ENCODE peak calls at places on chromosomes 4 and X, in ten cellular contexts. Y is H54; O is germinal center; P is activated CD8-positive, alpha-beta memory T cell treated with anti-CD3 and anti-CD28 coated beads, Interleukin-2, amount 10 ng/mL, durations not matched to agents 7 days and 5 days; Q is epithelial cell of esophagus; T is stimulated activated CD4-positive, alpha-beta T cell treated with anti-CD3 and anti-CD28 coated beads, Interleukin-4, amount 100 ng/mL, for 4 hours; K is NCI-H2029; V is astrocyte of the spinal cord; R is NCI-H1092 treated with DMSO at 0.1 percent for 48 hours; A is lower leg skin. N is an unnamed sample.

GRCh38 chrX:22365460-22365859 is 92.7 kb downstream of the CBLL2 start:
- DNase-seq in K (no peak), O (no peak), R (no peak), P (no peak), Y (no peak), A (no peak), V (peak), T (no peak), Q (peak), N (no peak)

GRCh38 chr4:1767770-1768366 is 25.2 kb upstream of the FGFR3 start:
- DNase-seq in R (no peak), A (no peak), Q (peak), K (no peak), V (peak), T (peak), O (peak), P (no peak), Y (no peak), N (no peak)

GRCh38 chr4:168483786-168484185 is 3.5 kb upstream of the DDX60L start:
- DNase-seq in Y (no peak), O (no peak), R (no peak), Q (no peak), T (no peak), A (no peak), K (no peak), P (no peak), V (peak), N (no peak)

GRCh38 chrX:25020391-25021131 is 4.8 kb upstream of the ARX start:
- DNase-seq in Y (peak), V (no peak), O (peak), A (no peak), Q (no peak), T (peak), R (peak), P (peak), K (no peak), N (peak)

GRCh38 chr4:827209-828081 is 1.5 kb upstream of the CPLX1 start:
- DNase-seq in A (no peak), T (no peak), V (no peak), Y (no peak), P (no peak), K (no peak), Q (no peak), O (no peak), R (no peak), N (no peak)

GRCh38 chrX:39470588-39471155 is 627.1 kb downstream of the BCOR start:
- DNase-seq in K (no peak), T (no peak), O (no peak), P (no peak), A (no peak), V (peak), Y (no peak), R (peak), Q (no peak), N (no peak)

GRCh38 chrX:112849010-112849409 is 8.4 kb upstream of the AMOT start:
- DNase-seq in K (no peak), R (no peak), O (peak), P (no peak), Q (no peak), A (no peak), Y (no peak), V (no peak), T (no peak), N (no peak)

GRCh38 chrX:23815376-23815775 is 32.4 kb downstream of the SAT1 start:
- DNase-seq in T (no peak), K (no peak), Q (no peak), R (no peak), A (no peak), V (no peak), O (no peak), Y (no peak), P (no peak), N (no peak)

GRCh38 chrX:134548257-134548732 is 88.3 kb downstream of the HPRT1 start:
- DNase-seq in P (no peak), O (no peak), Q (no peak), T (no peak), K (peak), R (peak), Y (no peak), A (no peak), V (no peak), N (peak)

GRCh38 chrX:19382500-19383145 is 38.9 kb downstream of the PDHA1 start:
- DNase-seq in T (peak), K (no peak), O (peak), V (peak), R (peak), Q (peak), A (peak), Y (no peak), P (peak), N (peak)

GRCh38 chr4:99506781-99507180 is 4.0 kb upstream of the C4orf17 start:
- DNase-seq in Q (peak), O (no peak), Y (no peak), A (no peak), T (no peak), K (no peak), V (no peak), P (no peak), R (no peak), N (no peak)

GRCh38 chr4:52071786-52072552 is 20.9 kb downstream of the SPATA18 start:
- DNase-seq in P (no peak), Y (no peak), T (no peak), A (no peak), R (no peak), K (no peak), O (no peak), Q (no peak), V (no peak), N (no peak)

GRCh38 chrX:1167918-1168481 is 44.4 kb downstream of the CRLF2 start:
- DNase-seq in T (no peak), Y (no peak), A (no peak), O (no peak), Q (no peak), P (no peak), K (no peak), V (no peak), R (no peak), N (no peak)

GRCh38 chrX:15142084-15142715 is 127.7 kb downstream of the ASB9 start:
- DNase-seq in A (no peak), R (no peak), Q (peak), P (no peak), T (no peak), V (peak), Y (no peak), O (no peak), K (no peak), N (no peak)

GRCh38 chr4:164011791-164012190 is 517.3 kb downstream of the TMA16 start:
- DNase-seq in R (no peak), P (no peak), O (no peak), A (no peak), K (no peak), Y (no peak), Q (no peak), V (no peak), T (no peak), N (no peak)

GRCh38 chr4:79025170-79025569 is 85.9 kb upstream of the PAQR3 start:
- DNase-seq in O (no peak), Y (no peak), R (no peak), P (no peak), Q (peak), A (no peak), V (no peak), K (peak), T (no peak), N (no peak)

GRCh38 chr4:151652841-151653547 is 107.8 kb downstream of the GATB start:
- DNase-seq in T (no peak), A (no peak), Y (no peak), O (no peak), R (no peak), Q (no peak), V (peak), P (no peak), K (no peak), N (no peak)

GRCh38 chr4:14918336-14918735 is 83.9 kb upstream of the CPEB2 start:
- DNase-seq in Q (no peak), T (no peak), Y (no peak), V (no peak), P (no peak), R (no peak), K (no peak), O (no peak), A (no peak), N (no peak)

GRCh38 chr4:2811830-2812599 is 19.1 kb downstream of the SH3BP2 start:
- DNase-seq in K (peak), V (peak), A (peak), P (peak), Q (no peak), R (peak), O (peak), Y (peak), T (peak), N (peak)

GRCh38 chrX:115941388-115941787 is 229.2 kb upstream of the AGTR2 start:
- DNase-seq in K (no peak), A (no peak), O (no peak), T (no peak), V (no peak), Y (no peak), Q (no peak), R (no peak), P (no peak), N (no peak)

GRCh38 chrX:45710081-45710801 is 509.6 kb upstream of the DIPK2B start:
- DNase-seq in T (peak), P (peak), Y (no peak), R (no peak), V (peak), Q (peak), K (no peak), A (no peak), O (no peak), N (peak)

GRCh38 chr4:89737888-89738287 is 99.1 kb downstream of the SNCA start:
- DNase-seq in Q (peak), R (no peak), A (no peak), P (no peak), Y (peak), O (no peak), K (no peak), V (peak), T (no peak), N (no peak)

GRCh38 chr4:182320092-182320491 is 76.9 kb downstream of the TENM3 start:
- DNase-seq in K (no peak), Y (no peak), Q (no peak), R (no peak), V (no peak), A (no peak), T (no peak), O (no peak), P (no peak), N (no peak)

GRCh38 chr4:94714761-94715160 is 43.0 kb upstream of the BMPR1B start:
- DNase-seq in T (no peak), O (no peak), P (no peak), Y (no peak), R (no peak), K (no peak), V (peak), Q (no peak), A (no peak), N (no peak)

GRCh38 chr4:173765731-173766130 is 235.7 kb upstream of the HAND2 start:
- DNase-seq in Y (no peak), A (no peak), K (no peak), Q (no peak), T (no peak), P (no peak), O (no peak), R (no peak), V (no peak), N (no peak)

GRCh38 chr4:147481577-147482109 is 746 bp downstream of the EDNRA start:
- DNase-seq in Q (no peak), O (no peak), K (no peak), T (no peak), P (no peak), A (no peak), Y (no peak), V (peak), R (no peak), N (no peak)

GRCh38 chr4:42671431-42672194 is 14.7 kb upstream of the ATP8A1 start:
- DNase-seq in Q (no peak), R (no peak), V (no peak), O (no peak), A (no peak), K (no peak), P (peak), T (no peak), Y (no peak), N (peak)

GRCh38 chr4:37365888-37366287 is 121.3 kb downstream of the NWD2 start:
- DNase-seq in A (no peak), Q (peak), Y (no peak), P (no peak), K (no peak), V (peak), T (no peak), O (no peak), R (no peak), N (no peak)

GRCh38 chr4:113383111-113383785 is 333.8 kb downstream of the ANK2 start:
- DNase-seq in A (no peak), R (no peak), P (no peak), Y (peak), T (no peak), O (no peak), Q (no peak), V (peak), K (no peak), N (no peak)

N was measured in activated CD4-positive, alpha-beta T cell treated with anti-CD3 and anti-CD28 coated beads, Interleukin-2, amount 10 ng/mL, durations not matched to agents 7 days and 5 days.